ENCODE peak calls at places on chromosomes 2 and 18, in seven cellular contexts. One of them, this sample, is unnamed.

GRCh38 chr2:20365249-20365817 is 14.7 kb upstream of the PUM2 start:
- DNase-seq in mammary epithelial cell: peak; percentile 85
- DNase-seq in spleen: no peak
- DNase-seq in foreskin fibroblast: peak; percentile 82
- DNase-seq in astrocyte of the spinal cord: peak; percentile 52
- DNase-seq in lung: no peak
- DNase-seq in OCI-LY7: no peak
- DNase-seq in this sample: peak; percentile 91

GRCh38 chr2:232643147-232643425 is 9.7 kb downstream of the EFHD1 start:
- DNase-seq in mammary epithelial cell: no peak
- DNase-seq in spleen: no peak
- DNase-seq in foreskin fibroblast: no peak
- DNase-seq in astrocyte of the spinal cord: no peak
- DNase-seq in lung: no peak
- DNase-seq in OCI-LY7: no peak
- DNase-seq in this sample: no peak

GRCh38 chr2:147663153-147663961 is 181.5 kb upstream of the ACVR2A start:
- DNase-seq in mammary epithelial cell: no peak
- DNase-seq in spleen: no peak
- DNase-seq in foreskin fibroblast: no peak
- DNase-seq in astrocyte of the spinal cord: no peak
- DNase-seq in lung: no peak
- DNase-seq in OCI-LY7: no peak
- DNase-seq in this sample: no peak

GRCh38 chr18:50428531-50429206 is 53.8 kb downstream of the SKA1 start:
- DNase-seq in mammary epithelial cell: no peak
- DNase-seq in spleen: no peak
- DNase-seq in foreskin fibroblast: no peak
- DNase-seq in astrocyte of the spinal cord: no peak
- DNase-seq in lung: no peak
- DNase-seq in OCI-LY7: no peak
- DNase-seq in this sample: peak; percentile 6

GRCh38 chr2:43222472-43223146 is 3.8 kb downstream of the ZFP36L2 start:
- DNase-seq in mammary epithelial cell: peak; percentile 20
- DNase-seq in spleen: peak; percentile 45
- DNase-seq in foreskin fibroblast: peak; percentile 36
- DNase-seq in astrocyte of the spinal cord: peak; percentile 36
- DNase-seq in lung: no peak
- DNase-seq in OCI-LY7: no peak
- DNase-seq in this sample: peak; percentile 36

GRCh38 chr2:143581989-143582719 is 452.9 kb downstream of the ARHGAP15 start:
- DNase-seq in mammary epithelial cell: no peak
- DNase-seq in spleen: no peak
- DNase-seq in foreskin fibroblast: peak; percentile 50
- DNase-seq in astrocyte of the spinal cord: no peak
- DNase-seq in lung: no peak
- DNase-seq in OCI-LY7: no peak
- DNase-seq in this sample: no peak

GRCh38 chr2:227033471-227034148 is 130.4 kb downstream of the COL4A4 start:
- DNase-seq in mammary epithelial cell: peak; percentile 12
- DNase-seq in spleen: peak; percentile 76
- DNase-seq in foreskin fibroblast: peak; percentile 76
- DNase-seq in astrocyte of the spinal cord: peak; percentile 20
- DNase-seq in lung: no peak
- DNase-seq in OCI-LY7: peak; percentile 37
- DNase-seq in this sample: peak; percentile 43

GRCh38 chr2:88590998-88591613 is 36.2 kb downstream of the EIF2AK3 start:
- DNase-seq in mammary epithelial cell: peak; percentile 50
- DNase-seq in spleen: no peak
- DNase-seq in foreskin fibroblast: peak; percentile 80
- DNase-seq in astrocyte of the spinal cord: peak; percentile 65
- DNase-seq in lung: peak; percentile 32
- DNase-seq in OCI-LY7: peak; percentile 84
- DNase-seq in this sample: peak; percentile 69

GRCh38 chr2:230893881-230894781 is 29.4 kb downstream of the ITM2C start:
- DNase-seq in mammary epithelial cell: no peak
- DNase-seq in spleen: peak; percentile 88
- DNase-seq in foreskin fibroblast: no peak
- DNase-seq in astrocyte of the spinal cord: peak; percentile 5
- DNase-seq in lung: no peak
- DNase-seq in OCI-LY7: peak; percentile 23
- DNase-seq in this sample: no peak

GRCh38 chr2:172427990-172428840 is 829 bp downstream of the ITGA6 start:
- DNase-seq in mammary epithelial cell: peak; percentile 66
- DNase-seq in spleen: peak; percentile 88
- DNase-seq in foreskin fibroblast: peak; percentile 57
- DNase-seq in astrocyte of the spinal cord: peak; percentile 37
- DNase-seq in lung: peak; percentile 49
- DNase-seq in OCI-LY7: no peak
- DNase-seq in this sample: no peak

GRCh38 chr2:10712186-10712809 is 9.1 kb upstream of the ATP6V1C2 start:
- DNase-seq in mammary epithelial cell: no peak
- DNase-seq in spleen: peak; percentile 73
- DNase-seq in foreskin fibroblast: no peak
- DNase-seq in astrocyte of the spinal cord: no peak
- DNase-seq in lung: no peak
- DNase-seq in OCI-LY7: peak; percentile 17
- DNase-seq in this sample: no peak

GRCh38 chr18:961644-962355 is 57.1 kb downstream of the ADCYAP1 start:
- DNase-seq in mammary epithelial cell: no peak
- DNase-seq in spleen: no peak
- DNase-seq in foreskin fibroblast: peak; percentile 55
- DNase-seq in astrocyte of the spinal cord: peak; percentile 65
- DNase-seq in lung: no peak
- DNase-seq in OCI-LY7: peak; percentile 34
- DNase-seq in this sample: peak; percentile 33

GRCh38 chr2:54212456-54212855 is 43.6 kb downstream of the TSPYL6 start:
- DNase-seq in mammary epithelial cell: peak; percentile 82
- DNase-seq in spleen: no peak
- DNase-seq in foreskin fibroblast: peak; percentile 93
- DNase-seq in astrocyte of the spinal cord: peak; percentile 93
- DNase-seq in lung: no peak
- DNase-seq in OCI-LY7: no peak
- DNase-seq in this sample: peak; percentile 86

GRCh38 chr2:33247325-33247724 is 229.1 kb upstream of the RASGRP3 start:
- DNase-seq in mammary epithelial cell: no peak
- DNase-seq in spleen: no peak
- DNase-seq in foreskin fibroblast: no peak
- DNase-seq in astrocyte of the spinal cord: no peak
- DNase-seq in lung: no peak
- DNase-seq in OCI-LY7: no peak
- DNase-seq in this sample: no peak

GRCh38 chr2:101809656-101810055 is 112.1 kb downstream of the MAP4K4 start:
- DNase-seq in mammary epithelial cell: no peak
- DNase-seq in spleen: no peak
- DNase-seq in foreskin fibroblast: peak; percentile 85
- DNase-seq in astrocyte of the spinal cord: no peak
- DNase-seq in lung: no peak
- DNase-seq in OCI-LY7: peak; percentile 16
- DNase-seq in this sample: no peak

GRCh38 chr2:42493885-42494433 is at the start of gene KCNG3:
- DNase-seq in mammary epithelial cell: peak; percentile 30
- DNase-seq in spleen: peak; percentile 87
- DNase-seq in foreskin fibroblast: peak; percentile 75
- DNase-seq in astrocyte of the spinal cord: peak; percentile 22
- DNase-seq in lung: peak; percentile 68
- DNase-seq in OCI-LY7: peak; percentile 59
- DNase-seq in this sample: peak; percentile 62

GRCh38 chr2:147095376-147095775 is 749.5 kb upstream of the ACVR2A start:
- DNase-seq in mammary epithelial cell: no peak
- DNase-seq in spleen: no peak
- DNase-seq in foreskin fibroblast: no peak
- DNase-seq in astrocyte of the spinal cord: no peak
- DNase-seq in lung: no peak
- DNase-seq in OCI-LY7: no peak
- DNase-seq in this sample: no peak

GRCh38 chr2:49002750-49003149 is 151.6 kb downstream of the FSHR start:
- DNase-seq in mammary epithelial cell: no peak
- DNase-seq in spleen: no peak
- DNase-seq in foreskin fibroblast: no peak
- DNase-seq in astrocyte of the spinal cord: peak; percentile 69
- DNase-seq in lung: no peak
- DNase-seq in OCI-LY7: no peak
- DNase-seq in this sample: no peak

GRCh38 chr18:60966876-60967275 is 366.4 kb upstream of the CDH20 start:
- DNase-seq in mammary epithelial cell: no peak
- DNase-seq in spleen: no peak
- DNase-seq in foreskin fibroblast: peak; percentile 4
- DNase-seq in astrocyte of the spinal cord: peak; percentile 16
- DNase-seq in lung: no peak
- DNase-seq in OCI-LY7: no peak
- DNase-seq in this sample: no peak

GRCh38 chr2:71068218-71069035 is at the start of gene NAGK:
- DNase-seq in mammary epithelial cell: peak; percentile 95
- DNase-seq in spleen: peak; percentile 99
- DNase-seq in foreskin fibroblast: peak; percentile 98
- DNase-seq in astrocyte of the spinal cord: peak; percentile 96
- DNase-seq in lung: peak; percentile 97
- DNase-seq in OCI-LY7: peak; percentile 96
- DNase-seq in this sample: peak; percentile 97

GRCh38 chr2:71072492-71072891 is 4.0 kb downstream of the NAGK start:
- DNase-seq in mammary epithelial cell: no peak
- DNase-seq in spleen: peak; percentile 85
- DNase-seq in foreskin fibroblast: no peak
- DNase-seq in astrocyte of the spinal cord: no peak
- DNase-seq in lung: no peak
- DNase-seq in OCI-LY7: no peak
- DNase-seq in this sample: no peak

GRCh38 chr2:71069376-71069775 is 928 bp downstream of the NAGK start:
- DNase-seq in mammary epithelial cell: peak; percentile 8
- DNase-seq in spleen: peak; percentile 47
- DNase-seq in foreskin fibroblast: peak; percentile 43
- DNase-seq in astrocyte of the spinal cord: peak; percentile 17
- DNase-seq in lung: no peak
- DNase-seq in OCI-LY7: no peak
- DNase-seq in this sample: peak; percentile 36

GRCh38 chr2:71071681-71072398 is 3.4 kb downstream of the NAGK start:
- DNase-seq in mammary epithelial cell: peak; percentile 40
- DNase-seq in spleen: peak; percentile 87
- DNase-seq in foreskin fibroblast: no peak
- DNase-seq in astrocyte of the spinal cord: no peak
- DNase-seq in lung: peak; percentile 44
- DNase-seq in OCI-LY7: peak; percentile 82
- DNase-seq in this sample: peak; percentile 83

GRCh38 chr2:71070294-71071025 is 2.0 kb downstream of the NAGK start:
- DNase-seq in mammary epithelial cell: peak; percentile 40
- DNase-seq in spleen: peak; percentile 87
- DNase-seq in foreskin fibroblast: peak; percentile 58
- DNase-seq in astrocyte of the spinal cord: peak; percentile 22
- DNase-seq in lung: no peak
- DNase-seq in OCI-LY7: peak; percentile 71
- DNase-seq in this sample: peak; percentile 78
- TF ChIP-seq CTCF in mammary epithelial cell: peak; percentile 32
- TF ChIP-seq CTCF in spleen: no peak
- TF ChIP-seq CTCF in foreskin fibroblast: peak; percentile 26
- TF ChIP-seq CTCF in astrocyte of the spinal cord: peak; percentile 45
- TF ChIP-seq CTCF in lung: no peak
- TF ChIP-seq CTCF in OCI-LY7: peak; percentile 81
- TF ChIP-seq CTCF in this sample: peak; percentile 58

GRCh38 chr18:47285456-47285855 is 34.0 kb upstream of the SKOR2 start:
- DNase-seq in mammary epithelial cell: no peak
- DNase-seq in spleen: no peak
- DNase-seq in foreskin fibroblast: no peak
- DNase-seq in astrocyte of the spinal cord: no peak
- DNase-seq in lung: no peak
- DNase-seq in OCI-LY7: no peak
- DNase-seq in this sample: no peak

GRCh38 chr18:47283476-47283875 is 32.0 kb upstream of the SKOR2 start:
- DNase-seq in mammary epithelial cell: no peak
- DNase-seq in spleen: no peak
- DNase-seq in foreskin fibroblast: peak; percentile 34
- DNase-seq in astrocyte of the spinal cord: peak; percentile 18
- DNase-seq in lung: no peak
- DNase-seq in OCI-LY7: peak; percentile 13
- DNase-seq in this sample: peak; percentile 24

GRCh38 chr18:47284691-47285370 is 33.4 kb upstream of the SKOR2 start:
- DNase-seq in mammary epithelial cell: no peak
- DNase-seq in spleen: no peak
- DNase-seq in foreskin fibroblast: no peak
- DNase-seq in astrocyte of the spinal cord: no peak
- DNase-seq in lung: no peak
- DNase-seq in OCI-LY7: no peak
- DNase-seq in this sample: no peak

GRCh38 chr18:47280121-47280520 is 28.7 kb upstream of the SKOR2 start:
- DNase-seq in mammary epithelial cell: no peak
- DNase-seq in spleen: no peak
- DNase-seq in foreskin fibroblast: no peak
- DNase-seq in astrocyte of the spinal cord: no peak
- DNase-seq in lung: no peak
- DNase-seq in OCI-LY7: no peak
- DNase-seq in this sample: no peak
- H3K4me3 ChIP-seq in mammary epithelial cell: no peak overlapping the region
- H3K4me3 ChIP-seq in spleen: no peak overlapping the region
- H3K4me3 ChIP-seq in foreskin fibroblast: no peak overlapping the region
- H3K4me3 ChIP-seq in astrocyte of the spinal cord: no peak overlapping the region
- H3K4me3 ChIP-seq in lung: no peak overlapping the region
- H3K4me3 ChIP-seq in OCI-LY7: no peak overlapping the region
- H3K4me3 ChIP-seq in this sample: no peak overlapping the region

GRCh38 chr2:174573621-174574081 is 24.0 kb downstream of the WIPF1 start:
- DNase-seq in mammary epithelial cell: peak; percentile 66
- DNase-seq in spleen: peak; percentile 86
- DNase-seq in foreskin fibroblast: no peak
- DNase-seq in astrocyte of the spinal cord: no peak
- DNase-seq in lung: peak; percentile 52
- DNase-seq in OCI-LY7: no peak
- DNase-seq in this sample: peak; percentile 60
- TF ChIP-seq CTCF in mammary epithelial cell: no peak
- TF ChIP-seq CTCF in spleen: peak; percentile 28
- TF ChIP-seq CTCF in foreskin fibroblast: no peak
- TF ChIP-seq CTCF in astrocyte of the spinal cord: no peak
- TF ChIP-seq CTCF in lung: no peak
- TF ChIP-seq CTCF in OCI-LY7: no peak
- TF ChIP-seq CTCF in this sample: peak; percentile 23

GRCh38 chr2:169573974-169574299 is 272 bp upstream of the FASTKD1 start:
- DNase-seq in mammary epithelial cell: peak; percentile 84
- DNase-seq in spleen: no peak
- DNase-seq in foreskin fibroblast: no peak
- DNase-seq in astrocyte of the spinal cord: no peak
- DNase-seq in lung: no peak
- DNase-seq in OCI-LY7: no peak
- DNase-seq in this sample: no peak

GRCh38 chr2:169572821-169573159 is 875 bp downstream of the FASTKD1 start:
- DNase-seq in mammary epithelial cell: no peak
- DNase-seq in spleen: no peak
- DNase-seq in foreskin fibroblast: no peak
- DNase-seq in astrocyte of the spinal cord: peak; percentile 9
- DNase-seq in lung: no peak
- DNase-seq in OCI-LY7: no peak
- DNase-seq in this sample: no peak

GRCh38 chr2:169573160-169573973 is at the start of gene FASTKD1:
- DNase-seq in mammary epithelial cell: peak; percentile 11
- DNase-seq in spleen: peak; percentile 95
- DNase-seq in foreskin fibroblast: peak; percentile 95
- DNase-seq in astrocyte of the spinal cord: peak; percentile 85
- DNase-seq in lung: peak; percentile 92
- DNase-seq in OCI-LY7: peak; percentile 96
- DNase-seq in this sample: peak; percentile 88

GRCh38 chr2:169571571-169571970 is 2.1 kb downstream of the FASTKD1 start:
- DNase-seq in mammary epithelial cell: no peak
- DNase-seq in spleen: no peak
- DNase-seq in foreskin fibroblast: no peak
- DNase-seq in astrocyte of the spinal cord: no peak
- DNase-seq in lung: no peak
- DNase-seq in OCI-LY7: no peak
- DNase-seq in this sample: no peak

GRCh38 chr2:169572189-169572588 is 1.5 kb downstream of the FASTKD1 start:
- DNase-seq in mammary epithelial cell: no peak
- DNase-seq in spleen: no peak
- DNase-seq in foreskin fibroblast: no peak
- DNase-seq in astrocyte of the spinal cord: no peak
- DNase-seq in lung: no peak
- DNase-seq in OCI-LY7: no peak
- DNase-seq in this sample: no peak
- H3K4me3 ChIP-seq in mammary epithelial cell: peak overlapping the region; percentile 7
- H3K4me3 ChIP-seq in spleen: no peak overlapping the region
- H3K4me3 ChIP-seq in foreskin fibroblast: no peak overlapping the region
- H3K4me3 ChIP-seq in astrocyte of the spinal cord: no peak overlapping the region
- H3K4me3 ChIP-seq in lung: no peak overlapping the region
- H3K4me3 ChIP-seq in OCI-LY7: peak overlapping the region; percentile 92
- H3K4me3 ChIP-seq in this sample: no peak overlapping the region

This sample was measured in epithelial cell of esophagus.